ENCODE peak calls at places on chromosomes 13 and 19, in eight cellular contexts. W, F, E, Q, K, D, B and G are unnamed samples.

GRCh38 chr13:112972867-112973576 is 4.0 kb downstream of the MCF2L start:
- DNase-seq in F (no peak), K (no peak), B (no peak), Q (no peak), E (peak; percentile 45), D (no peak), W (peak; percentile 18), G (peak; percentile 64)

GRCh38 chr13:70893832-70894231 is 785.6 kb upstream of the KLHL1 start:
- DNase-seq in E (no peak), D (no peak), K (no peak), W (no peak), Q (no peak), B (no peak), F (peak; percentile 21), G (no peak)

GRCh38 chr19:824885-825284 is 2.8 kb upstream of the AZU1 start:
- DNase-seq in B (no peak), Q (no peak), D (no peak), F (peak; percentile 85), E (no peak), W (no peak), K (no peak), G (peak; percentile 69)

GRCh38 chr13:25177636-25178035 is 5.5 kb upstream of the AMER2 start:
- DNase-seq in B (no peak), F (no peak), W (no peak), K (no peak), E (no peak), Q (no peak), D (no peak), G (no peak)

GRCh38 chr19:2670217-2670616 is 32.3 kb downstream of the GNG7 start:
- DNase-seq in K (no peak), E (no peak), Q (no peak), D (no peak), F (no peak), W (no peak), B (no peak), G (no peak)

GRCh38 chr19:1261863-1262686 is 7.1 kb upstream of the CIRBP start:
- DNase-seq in E (peak; percentile 82), B (no peak), Q (no peak), W (peak; percentile 89), F (no peak), D (peak; percentile 95), K (peak; percentile 82), G (peak; percentile 90)

GRCh38 chr13:35478384-35479222 is 2.1 kb upstream of the MAB21L1 start:
- DNase-seq in D (no peak), W (no peak), E (no peak), F (no peak), B (no peak), K (no peak), Q (no peak), G (peak; percentile 70)

GRCh38 chr13:40536443-40537113 is 129.9 kb downstream of the FOXO1 start:
- DNase-seq in E (no peak), Q (no peak), D (peak; percentile 75), F (no peak), K (no peak), W (peak; percentile 84), B (no peak), G (no peak)

GRCh38 chr13:44142911-44143665 is 230.5 kb upstream of the SERP2 start:
- DNase-seq in B (no peak), K (no peak), W (peak; percentile 56), D (no peak), F (no peak), E (no peak), Q (no peak), G (no peak)

GRCh38 chr19:37997911-37998344 is 90.9 kb downstream of the SIPA1L3 start:
- DNase-seq in Q (no peak), F (no peak), B (peak; percentile 21), K (no peak), W (no peak), E (no peak), D (no peak), G (no peak)

GRCh38 chr13:48983331-48983730 is 7.6 kb downstream of the FNDC3A start:
- DNase-seq in B (no peak), E (no peak), Q (no peak), W (no peak), F (no peak), K (no peak), D (no peak), G (no peak)

GRCh38 chr13:111505175-111505777 is 184.8 kb downstream of the TEX29 start:
- DNase-seq in W (no peak), F (no peak), D (no peak), K (peak; percentile 22), Q (no peak), B (peak; percentile 11), E (no peak), G (no peak)

GRCh38 chr13:33139186-33139585 is 123.0 kb downstream of the KL start:
- DNase-seq in W (no peak), F (no peak), B (no peak), K (peak; percentile 69), Q (no peak), D (peak; percentile 54), E (peak; percentile 67), G (no peak)

GRCh38 chr13:38804536-38804935 is 117.7 kb downstream of the FREM2 start:
- DNase-seq in Q (no peak), F (no peak), D (no peak), K (no peak), W (no peak), B (no peak), E (no peak), G (no peak)

GRCh38 chr13:39810091-39810877 is 154.8 kb downstream of the COG6 start:
- DNase-seq in D (no peak), F (no peak), E (no peak), W (no peak), K (no peak), B (no peak), Q (no peak), G (no peak)